ENCODE peak calls at places on chromosome 10, in eight cellular contexts. W, X, V, E, H, C, R and O are unnamed samples.

GRCh38 chr10:71708301-71708703 is 11.3 kb downstream of the C10orf105 start:
- DNase-seq in X (peak), R (peak), E (peak), V (peak), H (peak), W (peak), C (peak), O (no peak)

GRCh38 chr10:7033031-7033430 is 377.8 kb downstream of the SFMBT2 start:
- DNase-seq in X (no peak), C (no peak), W (no peak), E (no peak), H (no peak), V (no peak), R (no peak), O (no peak)

GRCh38 chr10:19828278-19829049 is 12.2 kb downstream of the PLXDC2 start:
- DNase-seq in R (no peak), W (no peak), C (no peak), V (peak), E (no peak), H (no peak), X (no peak), O (no peak)

GRCh38 chr10:28594401-28594800 is 61.5 kb downstream of the WAC start:
- DNase-seq in C (no peak), W (peak), H (no peak), V (no peak), X (no peak), R (no peak), E (no peak), O (no peak)

GRCh38 chr10:10591682-10592412 is 425.8 kb upstream of the CELF2 start:
- DNase-seq in X (no peak), H (no peak), C (no peak), R (no peak), W (no peak), E (no peak), V (no peak), O (no peak)

GRCh38 chr10:5975641-5976473 is 1.5 kb downstream of the IL15RA start:
- DNase-seq in V (peak), C (peak), R (peak), W (peak), E (no peak), H (peak), X (peak), O (no peak)

GRCh38 chr10:34320265-34320664 is 494.8 kb downstream of the PARD3 start:
- DNase-seq in C (no peak), V (no peak), W (no peak), E (no peak), X (no peak), H (no peak), R (no peak), O (no peak)

GRCh38 chr10:72080042-72081035 is 8.0 kb downstream of the SPOCK2 start:
- DNase-seq in E (no peak), V (no peak), C (no peak), X (no peak), H (no peak), W (peak), R (no peak), O (no peak)

GRCh38 chr10:112346774-112347173 is 27.1 kb upstream of the ACSL5 start:
- DNase-seq in E (no peak), W (no peak), H (no peak), V (no peak), R (no peak), X (no peak), C (no peak), O (no peak)

GRCh38 chr10:129774082-129774735 is 189.9 kb downstream of the EBF3 start:
- DNase-seq in H (no peak), V (no peak), X (no peak), R (no peak), E (no peak), C (no peak), W (no peak), O (no peak)

GRCh38 chr10:27660705-27661104 is 84.9 kb downstream of the MKX start:
- DNase-seq in V (no peak), X (no peak), C (no peak), H (no peak), W (no peak), E (no peak), R (no peak), O (no peak)

GRCh38 chr10:117071293-117072050 is 66.5 kb upstream of the SHTN1 start:
- DNase-seq in X (no peak), H (no peak), W (no peak), R (no peak), E (no peak), C (no peak), V (no peak), O (no peak)

GRCh38 chr10:16717617-16718395 is 99.4 kb downstream of the RSU1 start:
- DNase-seq in W (no peak), R (no peak), V (no peak), C (no peak), X (no peak), H (no peak), E (no peak), O (no peak)